ENCODE peak calls at places on chromosomes 7 and 10, in seven cellular contexts. One of them, this sample, is unnamed.

GRCh38 chr10:2119316-2119715 is 382.0 kb upstream of the ADARB2 start:
- DNase-seq in naive thymus-derived CD4-positive, alpha-beta T cell: no peak
- DNase-seq in mesendoderm: no peak
- DNase-seq in right lobe of liver: no peak
- DNase-seq in stimulated activated CD4-positive, alpha-beta T cell treated with anti-CD3 and anti-CD28 coated beads, Interleukin-2, amount 100 ng/mL, for 24 hours: no peak
- DNase-seq in IMR-90: no peak
- DNase-seq in amniotic stem cell: no peak
- DNase-seq in this sample: no peak

GRCh38 chr10:327889-328809 is 192.9 kb downstream of the ZMYND11 start:
- DNase-seq in stimulated activated CD4-positive, alpha-beta T cell treated with anti-CD3 and anti-CD28 coated beads, Interleukin-2, amount 100 ng/mL, for 24 hours: no peak
- DNase-seq in IMR-90: no peak
- DNase-seq in naive thymus-derived CD4-positive, alpha-beta T cell: no peak
- DNase-seq in mesendoderm: no peak
- DNase-seq in right lobe of liver: no peak
- DNase-seq in amniotic stem cell: no peak
- DNase-seq in this sample: no peak

GRCh38 chr7:139749545-139749944 is 28.3 kb downstream of the HIPK2 start:
- DNase-seq in naive thymus-derived CD4-positive, alpha-beta T cell: no peak
- DNase-seq in mesendoderm: no peak
- DNase-seq in amniotic stem cell: no peak
- DNase-seq in IMR-90: no peak
- DNase-seq in right lobe of liver: no peak
- DNase-seq in stimulated activated CD4-positive, alpha-beta T cell treated with anti-CD3 and anti-CD28 coated beads, Interleukin-2, amount 100 ng/mL, for 24 hours: no peak
- DNase-seq in this sample: no peak

GRCh38 chr10:16910795-16911164 is 93.6 kb upstream of the RSU1 start:
- DNase-seq in IMR-90: no peak
- DNase-seq in right lobe of liver: no peak
- DNase-seq in mesendoderm: no peak
- DNase-seq in stimulated activated CD4-positive, alpha-beta T cell treated with anti-CD3 and anti-CD28 coated beads, Interleukin-2, amount 100 ng/mL, for 24 hours: no peak
- DNase-seq in amniotic stem cell: no peak
- DNase-seq in naive thymus-derived CD4-positive, alpha-beta T cell: no peak
- DNase-seq in this sample: no peak

GRCh38 chr10:14676732-14677131 is 98.0 kb downstream of the FAM107B start:
- DNase-seq in stimulated activated CD4-positive, alpha-beta T cell treated with anti-CD3 and anti-CD28 coated beads, Interleukin-2, amount 100 ng/mL, for 24 hours: no peak
- DNase-seq in right lobe of liver: no peak
- DNase-seq in mesendoderm: no peak
- DNase-seq in naive thymus-derived CD4-positive, alpha-beta T cell: no peak
- DNase-seq in IMR-90: no peak
- DNase-seq in amniotic stem cell: no peak
- DNase-seq in this sample: no peak

GRCh38 chr7:37944737-37945054 is 24.3 kb downstream of the EPDR1 start:
- DNase-seq in naive thymus-derived CD4-positive, alpha-beta T cell: no peak
- DNase-seq in mesendoderm: no peak
- DNase-seq in IMR-90: no peak
- DNase-seq in amniotic stem cell: no peak
- DNase-seq in stimulated activated CD4-positive, alpha-beta T cell treated with anti-CD3 and anti-CD28 coated beads, Interleukin-2, amount 100 ng/mL, for 24 hours: no peak
- DNase-seq in right lobe of liver: no peak
- DNase-seq in this sample: no peak

GRCh38 chr10:111211756-111212155 is 134.9 kb downstream of the ADRA2A start:
- DNase-seq in naive thymus-derived CD4-positive, alpha-beta T cell: no peak
- DNase-seq in amniotic stem cell: no peak
- DNase-seq in right lobe of liver: no peak
- DNase-seq in mesendoderm: peak
- DNase-seq in stimulated activated CD4-positive, alpha-beta T cell treated with anti-CD3 and anti-CD28 coated beads, Interleukin-2, amount 100 ng/mL, for 24 hours: no peak
- DNase-seq in IMR-90: peak
- DNase-seq in this sample: no peak

GRCh38 chr7:100080895-100081534 is 508 bp downstream of the ZNF3 start:
- DNase-seq in right lobe of liver: peak
- DNase-seq in amniotic stem cell: no peak
- DNase-seq in mesendoderm: peak
- DNase-seq in stimulated activated CD4-positive, alpha-beta T cell treated with anti-CD3 and anti-CD28 coated beads, Interleukin-2, amount 100 ng/mL, for 24 hours: no peak
- DNase-seq in IMR-90: peak
- DNase-seq in naive thymus-derived CD4-positive, alpha-beta T cell: no peak
- DNase-seq in this sample: no peak

GRCh38 chr10:112984756-112985155 is 34.7 kb downstream of the TCF7L2 start:
- DNase-seq in amniotic stem cell: no peak
- DNase-seq in IMR-90: no peak
- DNase-seq in right lobe of liver: no peak
- DNase-seq in naive thymus-derived CD4-positive, alpha-beta T cell: no peak
- DNase-seq in mesendoderm: no peak
- DNase-seq in stimulated activated CD4-positive, alpha-beta T cell treated with anti-CD3 and anti-CD28 coated beads, Interleukin-2, amount 100 ng/mL, for 24 hours: no peak
- DNase-seq in this sample: no peak

GRCh38 chr7:159136846-159137245 is 7.8 kb downstream of the VIPR2 start:
- DNase-seq in naive thymus-derived CD4-positive, alpha-beta T cell: no peak
- DNase-seq in amniotic stem cell: no peak
- DNase-seq in right lobe of liver: no peak
- DNase-seq in IMR-90: no peak
- DNase-seq in stimulated activated CD4-positive, alpha-beta T cell treated with anti-CD3 and anti-CD28 coated beads, Interleukin-2, amount 100 ng/mL, for 24 hours: no peak
- DNase-seq in mesendoderm: no peak
- DNase-seq in this sample: no peak

GRCh38 chr7:157875230-157876179 is 538.7 kb downstream of the DNAJB6 start:
- DNase-seq in stimulated activated CD4-positive, alpha-beta T cell treated with anti-CD3 and anti-CD28 coated beads, Interleukin-2, amount 100 ng/mL, for 24 hours: peak
- DNase-seq in right lobe of liver: no peak
- DNase-seq in IMR-90: no peak
- DNase-seq in naive thymus-derived CD4-positive, alpha-beta T cell: peak
- DNase-seq in mesendoderm: peak
- DNase-seq in amniotic stem cell: no peak
- DNase-seq in this sample: peak

GRCh38 chr7:100516135-100516812 is 22.7 kb upstream of the AGFG2 start:
- DNase-seq in naive thymus-derived CD4-positive, alpha-beta T cell: no peak
- DNase-seq in stimulated activated CD4-positive, alpha-beta T cell treated with anti-CD3 and anti-CD28 coated beads, Interleukin-2, amount 100 ng/mL, for 24 hours: peak
- DNase-seq in amniotic stem cell: no peak
- DNase-seq in right lobe of liver: no peak
- DNase-seq in mesendoderm: peak
- DNase-seq in IMR-90: peak
- DNase-seq in this sample: peak

This sample was measured in activated T-helper 1 cell treated with anti-CD3 and anti-CD28 coated beads, Interleukin-12 subunit alpha, Interleukin-12 subunit beta, Interleukin-2, Interleukin-4 antibody, amounts not matched to agents 30 ng/mL and 10 ng/mL and 1 ng/mL, durations not matched to agents 14 hours and 24 hours and 36 hours.